ENCODE peak calls at places on chromosomes 7 and 10, in four cellular contexts. J, Q, K and L are unnamed samples.

GRCh38 chr10:15223174-15223573 is 54.7 kb upstream of the NMT2 start:
- DNase-seq in Q (no peak), J (no peak), K (no peak), L (no peak)

GRCh38 chr10:130018253-130018652 is 54.2 kb upstream of the EBF3 start:
- DNase-seq in K (no peak), Q (peak; percentile 76), J (no peak), L (no peak)

GRCh38 chr10:34319197-34319846 is 495.8 kb downstream of the PARD3 start:
- DNase-seq in K (peak; percentile 94), J (no peak), Q (no peak), L (no peak)

GRCh38 chr10:95552680-95553342 is 8.4 kb downstream of the SORBS1 start:
- DNase-seq in J (no peak), Q (peak; percentile 53), K (no peak), L (no peak)

GRCh38 chr7:10343108-10343507 is 630.6 kb upstream of the PHF14 start:
- DNase-seq in J (no peak), Q (no peak), K (no peak), L (no peak)

GRCh38 chr10:123156091-123156490 is 1.9 kb downstream of the BUB3 start:
- DNase-seq in Q (no peak), J (no peak), K (no peak), L (no peak)

GRCh38 chr7:12297283-12297682 is 86.2 kb downstream of the TMEM106B start:
- DNase-seq in Q (no peak), J (no peak), K (no peak), L (no peak)

GRCh38 chr10:126479280-126479679 is 91.0 kb upstream of the ADAM12 start:
- DNase-seq in J (no peak), Q (no peak), K (no peak), L (no peak)

GRCh38 chr10:3806603-3807002 is 21.6 kb upstream of the KLF6 start:
- DNase-seq in J (no peak), Q (no peak), K (peak; percentile 61), L (no peak)